ENCODE peak calls at places on chromosome 2, in five cellular contexts. M, D, H, Q and W are unnamed samples.

GRCh38 chr2:85420743-85421705 is 2.5 kb downstream of the SH2D6 start:
- DNase-seq in M (peak), D (peak), H (peak), Q (peak), W (peak)

GRCh38 chr2:216478151-216478550 is 20.5 kb upstream of the RPL37A start:
- DNase-seq in M (peak), D (peak), H (no peak), Q (peak), W (no peak)

GRCh38 chr2:10169053-10169578 is 46.6 kb downstream of the RRM2 start:
- DNase-seq in M (no peak), D (no peak), H (no peak), Q (no peak), W (no peak)

GRCh38 chr2:24365051-24365450 is 4.7 kb upstream of the ITSN2 start:
- DNase-seq in M (no peak), D (no peak), H (no peak), Q (peak), W (peak)

GRCh38 chr2:8202139-8202538 is 479.7 kb upstream of the ID2 start:
- DNase-seq in M (no peak), D (no peak), H (no peak), Q (no peak), W (peak)

GRCh38 chr2:241128266-241128665 is 21.0 kb downstream of the PASK start:
- DNase-seq in M (no peak), D (no peak), H (no peak), Q (no peak), W (no peak)

GRCh38 chr2:105990624-105991023 is 203.5 kb downstream of the UXS1 start:
- DNase-seq in M (no peak), D (no peak), H (no peak), Q (no peak), W (peak)

GRCh38 chr2:54564439-54564838 is 108.3 kb downstream of the SPTBN1 start:
- DNase-seq in M (no peak), D (no peak), H (no peak), Q (no peak), W (no peak)

GRCh38 chr2:11829324-11829946 is 83.0 kb downstream of the LPIN1 start:
- DNase-seq in M (peak), D (peak), H (peak), Q (peak), W (peak)

GRCh38 chr2:170937980-170938379 is 8.9 kb downstream of the GORASP2 start:
- DNase-seq in M (no peak), D (no peak), H (no peak), Q (no peak), W (no peak)

GRCh38 chr2:160039166-160039903 is 23.1 kb downstream of the PLA2R1 start:
- DNase-seq in M (no peak), D (no peak), H (no peak), Q (peak), W (no peak)

GRCh38 chr2:128819092-128819491 is 500.4 kb upstream of the HS6ST1 start:
- DNase-seq in M (no peak), D (no peak), H (no peak), Q (no peak), W (no peak)

GRCh38 chr2:101432411-101433181 is 42.3 kb downstream of the RFX8 start:
- DNase-seq in M (no peak), D (no peak), H (no peak), Q (peak), W (no peak)

GRCh38 chr2:232974431-232974830 is 38.6 kb downstream of the NGEF start:
- DNase-seq in M (no peak), D (no peak), H (no peak), Q (no peak), W (no peak)

GRCh38 chr2:178473373-178473772 is 5.0 kb downstream of the FKBP7 start:
- DNase-seq in M (no peak), D (no peak), H (no peak), Q (no peak), W (no peak)

GRCh38 chr2:143686585-143687164 is 557.5 kb downstream of the ARHGAP15 start:
- DNase-seq in M (no peak), D (no peak), H (no peak), Q (peak), W (peak)

GRCh38 chr2:226674123-226674522 is 125.5 kb downstream of the IRS1 start:
- DNase-seq in M (no peak), D (no peak), H (no peak), Q (no peak), W (no peak)

GRCh38 chr2:112705576-112705975 is 15.2 kb upstream of the NT5DC4 start:
- DNase-seq in M (no peak), D (no peak), H (no peak), Q (no peak), W (no peak)

GRCh38 chr2:234792566-234792965 is 159.3 kb upstream of the SH3BP4 start:
- DNase-seq in M (no peak), D (no peak), H (no peak), Q (no peak), W (no peak)